ENCODE peak calls at places on chromosomes 1 and 21, in five cellular contexts. J is AG08396, N is NCI-H748 treated with DMSO at 0.1 percent for 48 hours, P is H7, T is lower lobe of right lung. F is an unnamed sample.

GRCh38 chr1:98388431-98388830 is 273.1 kb upstream of the SNX7 start:
- DNase-seq in P (no peak), J (peak; percentile 13), N (no peak), T (no peak), F (peak; percentile 92)

GRCh38 chr1:21344750-21345443 is 54.6 kb upstream of the ECE1 start:
- DNase-seq in P (peak; percentile 70), T (peak; percentile 58), N (no peak), J (no peak), F (no peak)

GRCh38 chr1:63630238-63630637 is 37.0 kb downstream of the PGM1 start:
- DNase-seq in N (no peak), P (no peak), T (no peak), J (no peak), F (no peak)

GRCh38 chr1:97192872-97193572 is 471.4 kb downstream of the PTBP2 start:
- DNase-seq in T (no peak), J (peak; percentile 62), P (no peak), N (no peak), F (no peak)

GRCh38 chr1:170010443-170010842 is 64.1 kb downstream of the KIFAP3 start:
- DNase-seq in N (peak; percentile 0), P (peak; percentile 1), T (no peak), J (no peak), F (no peak)

GRCh38 chr1:203663820-203664219 is 37.2 kb downstream of the ATP2B4 start:
- DNase-seq in N (no peak), T (no peak), P (no peak), J (no peak), F (peak; percentile 66)

GRCh38 chr21:42465008-42465878 is 30.8 kb downstream of the RSPH1 start:
- DNase-seq in J (no peak), P (no peak), T (no peak), N (no peak), F (no peak)

GRCh38 chr1:206507395-206508129 is at the start of gene RASSF5:
- DNase-seq in T (peak; percentile 92), N (no peak), J (peak; percentile 90), P (peak; percentile 95), F (peak; percentile 52)

GRCh38 chr1:36108314-36108713 is 16.7 kb downstream of the COL8A2 start:
- DNase-seq in N (no peak), P (peak; percentile 46), T (no peak), J (no peak), F (no peak)

GRCh38 chr1:236515443-236515958 is 8.3 kb upstream of the LGALS8 start:
- DNase-seq in N (peak; percentile 40), J (no peak), T (no peak), P (no peak), F (peak; percentile 60)

GRCh38 chr21:34886554-34887385 is 162.3 kb downstream of the RUNX1 start:
- DNase-seq in N (peak; percentile 18), T (peak; percentile 69), P (peak; percentile 66), J (peak; percentile 33), F (no peak)

GRCh38 chr1:164498792-164499191 is 60.2 kb upstream of the PBX1 start:
- DNase-seq in N (no peak), J (no peak), T (no peak), P (no peak), F (no peak)

GRCh38 chr21:19553930-19554615 is 1150.5 kb upstream of the TMPRSS15 start:
- DNase-seq in J (no peak), T (no peak), P (peak; percentile 23), N (peak; percentile 47), F (no peak)

GRCh38 chr1:56532359-56532696 is 47.0 kb downstream of the PLPP3 start:
- DNase-seq in P (no peak), T (no peak), N (no peak), J (no peak), F (no peak)

GRCh38 chr1:233025156-233025555 is 74.7 kb downstream of the NTPCR start:
- DNase-seq in T (no peak), P (peak; percentile 72), N (peak; percentile 35), J (no peak), F (no peak)

GRCh38 chr1:25733271-25733670 is 66.7 kb upstream of the SELENON start:
- DNase-seq in T (no peak), N (no peak), J (no peak), P (peak; percentile 15), F (no peak)

GRCh38 chr1:31479801-31480200 is 66.8 kb downstream of the SERINC2 start:
- DNase-seq in P (no peak), T (no peak), N (no peak), J (no peak), F (no peak)

GRCh38 chr1:98992844-98993243 is 11.8 kb downstream of the PLPPR5 start:
- DNase-seq in T (no peak), N (no peak), J (no peak), P (no peak), F (no peak)

GRCh38 chr1:3555131-3555920 is 56.0 kb downstream of the MEGF6 start:
- DNase-seq in J (no peak), N (no peak), T (no peak), P (no peak), F (no peak)

GRCh38 chr21:44657635-44658183 is at the start of gene KRTAP12-3:
- DNase-seq in N (no peak), P (no peak), T (no peak), J (no peak), F (no peak)

GRCh38 chr1:91645031-91645430 is 144.4 kb downstream of the CDC7 start:
- DNase-seq in T (no peak), P (peak; percentile 70), J (no peak), N (no peak), F (no peak)

GRCh38 chr1:19337289-19337688 is 25.2 kb downstream of the SLC66A1 start:
- DNase-seq in J (no peak), P (no peak), N (no peak), T (no peak), F (no peak)

GRCh38 chr1:211734791-211735190 is 59.4 kb upstream of the NEK2 start:
- DNase-seq in J (no peak), P (no peak), N (peak; percentile 24), T (peak; percentile 61), F (no peak)

GRCh38 chr1:42940851-42941639 is 17.6 kb downstream of the SLC2A1 start:
- DNase-seq in T (no peak), P (no peak), J (peak; percentile 81), N (no peak), F (no peak)

GRCh38 chr1:183710333-183710732 is 57.2 kb upstream of the APOBEC4 start:
- DNase-seq in P (no peak), J (no peak), N (no peak), T (no peak), F (no peak)

GRCh38 chr1:13892671-13893325 is 192.8 kb downstream of the PRDM2 start:
- DNase-seq in J (no peak), N (no peak), T (no peak), P (peak; percentile 78), F (no peak)

GRCh38 chr1:177256153-177256814 is 85.5 kb downstream of the BRINP2 start:
- DNase-seq in J (peak; percentile 64), N (peak; percentile 53), P (peak; percentile 58), T (peak; percentile 66), F (no peak)

GRCh38 chr1:179867493-179868330 is 9.9 kb downstream of the TOR1AIP2 start:
- DNase-seq in N (peak; percentile 4), T (no peak), P (peak; percentile 66), J (peak; percentile 57), F (peak; percentile 28)

GRCh38 chr1:113096493-113096892 is 23.5 kb downstream of the LRIG2 start:
- DNase-seq in J (no peak), T (no peak), N (no peak), P (no peak), F (no peak)

GRCh38 chr1:174000274-174000852 is 21.8 kb downstream of the RC3H1 start:
- DNase-seq in T (no peak), P (no peak), N (no peak), J (no peak), F (no peak)

GRCh38 chr1:206469411-206469932 is 804 bp upstream of the IKBKE start:
- DNase-seq in T (no peak), J (no peak), P (peak; percentile 65), N (no peak), F (no peak)

GRCh38 chr1:32390904-32391480 is 3.2 kb downstream of the BSDC1 start:
- DNase-seq in T (no peak), N (no peak), P (no peak), J (no peak), F (no peak)

GRCh38 chr1:44611419-44611818 is 62.9 kb downstream of the TMEM53 start:
- DNase-seq in T (no peak), P (no peak), J (no peak), N (no peak), F (no peak)

GRCh38 chr1:244353572-244354091 is 98.1 kb downstream of the ADSS2 start:
- DNase-seq in T (peak; percentile 67), N (no peak), J (peak; percentile 86), P (peak; percentile 63), F (no peak)

GRCh38 chr1:51439895-51440294 is 79.2 kb downstream of the EPS15 start:
- DNase-seq in T (no peak), N (no peak), J (no peak), P (no peak), F (no peak)

GRCh38 chr1:37255111-37255795 is 219.1 kb upstream of the ZC3H12A start:
- DNase-seq in P (peak; percentile 92), N (peak; percentile 37), T (no peak), J (peak; percentile 14), F (no peak)

GRCh38 chr21:29196021-29196663 is 65.7 kb downstream of the MAP3K7CL start:
- DNase-seq in P (peak; percentile 40), N (no peak), J (peak; percentile 73), T (peak; percentile 49), F (peak; percentile 9)